ENCODE peak calls at places on chromosomes 2 and 18, in ten cellular contexts. Z is OCI-LY7; H is H9; A is stomach; C is cardiac muscle cell; J is upper lobe of left lung; B is heart right ventricle; I is CD8-positive, alpha-beta T cell; K is tibial artery; U is hepatocyte. R is an unnamed sample. For H3K4me1, the result is how much of the 10 kb centered on the place peaks cover.

GRCh38 chr18:49728542-49728941 is 84.8 kb downstream of the ACAA2 start:
- DNase-seq in Z (peak), H (peak), A (peak), C (peak), J (no peak), B (peak), I (no peak), K (no peak), U (peak), R (peak)

GRCh38 chr2:65566617-65567016 is 134.2 kb upstream of the SPRED2 start:
- DNase-seq in Z (no peak), H (no peak), A (no peak), C (no peak), J (no peak), B (no peak), I (no peak), K (no peak), U (no peak), R (no peak)

GRCh38 chr2:151030663-151031230 is 230.9 kb downstream of the RBM43 start:
- DNase-seq in Z (no peak), H (no peak), A (no peak), C (no peak), J (no peak), B (no peak), I (no peak), K (no peak), U (no peak), R (no peak)

GRCh38 chr2:189050110-189050712 is 76.0 kb downstream of the COL3A1 start:
- DNase-seq in Z (no peak), H (no peak), A (no peak), C (no peak), J (peak), B (no peak), I (no peak), K (no peak), U (no peak), R (no peak)

GRCh38 chr2:23673830-23674679 is 252.9 kb downstream of the ATAD2B start:
- DNase-seq in Z (peak), H (peak), A (no peak), C (peak), J (no peak), B (no peak), I (no peak), K (no peak), U (peak), R (no peak)

GRCh38 chr2:201860541-201861154 is 54.3 kb downstream of the CDK15 start:
- DNase-seq in Z (peak), H (peak), A (peak), C (peak), J (no peak), B (no peak), I (peak), K (peak), U (peak), R (no peak)

GRCh38 chr2:235614176-235614860 is 120.5 kb downstream of the AGAP1 start:
- DNase-seq in Z (no peak), H (no peak), A (no peak), C (no peak), J (no peak), B (no peak), I (no peak), K (peak), U (no peak), R (no peak)

GRCh38 chr2:144894612-144895300 is 374.8 kb upstream of the ZEB2 start:
- DNase-seq in Z (no peak), H (peak), A (no peak), C (no peak), J (no peak), B (no peak), I (no peak), K (no peak), U (no peak), R (no peak)

GRCh38 chr2:36800381-36800780 is 103.9 kb downstream of the VIT start:
- DNase-seq in Z (no peak), H (no peak), A (no peak), C (no peak), J (peak), B (no peak), I (peak), K (no peak), U (no peak), R (no peak)

GRCh38 chr2:85733121-85733960 is 20.4 kb upstream of the ATOH8 start:
- DNase-seq in Z (no peak), H (no peak), A (no peak), C (no peak), J (no peak), B (no peak), I (no peak), K (no peak), U (no peak), R (no peak)

GRCh38 chr2:233079953-233080835 is 20.1 kb downstream of the INPP5D start:
- DNase-seq in Z (no peak), H (no peak), A (no peak), C (no peak), J (no peak), B (no peak), I (no peak), K (no peak), U (no peak), R (no peak)

GRCh38 chr18:21857871-21858270 is 117.3 kb downstream of the MIB1 start:
- DNase-seq in Z (no peak), H (no peak), A (no peak), C (no peak), J (no peak), B (no peak), I (no peak), K (no peak), U (no peak), R (no peak)

GRCh38 chr2:219254590-219255219 is 987 bp upstream of the TUBA4A start:
- DNase-seq in Z (peak), H (no peak), A (no peak), C (no peak), J (no peak), B (no peak), I (no peak), K (no peak), U (no peak), R (no peak)

GRCh38 chr2:149715005-149715592 is 127.5 kb upstream of the MMADHC start:
- DNase-seq in Z (peak), H (peak), A (no peak), C (no peak), J (no peak), B (no peak), I (no peak), K (no peak), U (peak), R (no peak)

GRCh38 chr2:217801115-217801531 is 201.7 kb downstream of the TNS1 start:
- DNase-seq in Z (no peak), H (no peak), A (no peak), C (no peak), J (no peak), B (no peak), I (no peak), K (peak), U (no peak), R (peak)

GRCh38 chr2:46657042-46657504 is 177.7 kb downstream of the TMEM247 start:
- DNase-seq in Z (peak), H (no peak), A (no peak), C (peak), J (no peak), B (no peak), I (no peak), K (peak), U (peak), R (peak)

GRCh38 chr18:24497052-24497754 is 36.8 kb downstream of the HRH4 start:
- DNase-seq in Z (no peak), H (no peak), A (no peak), C (no peak), J (no peak), B (no peak), I (no peak), K (no peak), U (no peak), R (no peak)

GRCh38 chr18:31154186-31154585 is 8.5 kb downstream of the DSC1 start:
- DNase-seq in Z (no peak), H (no peak), A (no peak), C (no peak), J (no peak), B (no peak), I (no peak), K (no peak), U (no peak), R (no peak)

GRCh38 chr2:232320038-232320790 is 58.3 kb upstream of the ALPP start:
- DNase-seq in Z (no peak), H (no peak), A (peak), C (no peak), J (no peak), B (no peak), I (no peak), K (no peak), U (no peak), R (no peak)

GRCh38 chr2:239327536-239328305 is 73.1 kb downstream of the HDAC4 start:
- DNase-seq in Z (no peak), H (peak), A (no peak), C (no peak), J (no peak), B (no peak), I (no peak), K (no peak), U (no peak), R (peak)

GRCh38 chr2:209044307-209044706 is 379.5 kb upstream of the MAP2 start:
- DNase-seq in Z (no peak), H (no peak), A (no peak), C (no peak), J (no peak), B (no peak), I (no peak), K (no peak), U (no peak), R (no peak)

GRCh38 chr2:86634352-86634751 is 10.7 kb upstream of the RNF103 start:
- DNase-seq in Z (no peak), H (no peak), A (no peak), C (no peak), J (no peak), B (no peak), I (no peak), K (no peak), U (no peak), R (no peak)

GRCh38 chr2:73214120-73215035 is at the start of gene SMYD5:
- DNase-seq in Z (peak), H (peak), A (peak), C (peak), J (peak), B (peak), I (peak), K (peak), U (peak), R (peak)

GRCh38 chr2:55010149-55010591 is 40.1 kb downstream of the RTN4 start:
- DNase-seq in Z (peak), H (no peak), A (peak), C (no peak), J (no peak), B (no peak), I (peak), K (peak), U (peak), R (no peak)
- H3K4me1 ChIP-seq in Z (under half), H (under half), A (half or more), C (half or more), J (half or more), B (under half), I (half or more), K (half or more), U (half or more), R (under half)

DNA sequence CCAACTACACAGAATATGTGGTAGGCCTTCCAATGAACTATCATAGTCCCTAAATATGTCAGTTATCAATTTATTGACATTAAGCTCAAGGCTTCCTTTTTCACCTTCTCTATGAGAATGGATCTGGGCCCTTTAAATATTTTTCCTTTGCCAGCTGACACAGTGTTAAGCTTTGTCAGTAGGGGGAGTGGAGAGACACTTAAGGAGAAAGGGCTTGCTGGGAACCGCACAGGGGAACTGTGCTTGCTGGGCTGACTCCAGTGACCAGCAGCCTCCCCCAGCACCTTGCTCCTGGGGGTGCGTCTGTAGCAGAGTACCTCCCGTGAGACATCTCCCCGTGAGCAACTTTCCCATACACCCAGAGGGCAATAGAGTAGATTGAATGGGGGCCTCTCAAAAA is 6.5 kb upstream of the PTPN2 start:
- DNase-seq in Z (no peak), H (no peak), A (no peak), C (no peak), J (no peak), B (no peak), I (no peak), K (no peak), U (no peak), R (no peak)
- TF ChIP-seq CTCF in Z (peak), H (peak), A (no peak), C (peak), J (peak), B (peak), I (no peak), K (no peak), U (peak), R (no peak)

DNA sequence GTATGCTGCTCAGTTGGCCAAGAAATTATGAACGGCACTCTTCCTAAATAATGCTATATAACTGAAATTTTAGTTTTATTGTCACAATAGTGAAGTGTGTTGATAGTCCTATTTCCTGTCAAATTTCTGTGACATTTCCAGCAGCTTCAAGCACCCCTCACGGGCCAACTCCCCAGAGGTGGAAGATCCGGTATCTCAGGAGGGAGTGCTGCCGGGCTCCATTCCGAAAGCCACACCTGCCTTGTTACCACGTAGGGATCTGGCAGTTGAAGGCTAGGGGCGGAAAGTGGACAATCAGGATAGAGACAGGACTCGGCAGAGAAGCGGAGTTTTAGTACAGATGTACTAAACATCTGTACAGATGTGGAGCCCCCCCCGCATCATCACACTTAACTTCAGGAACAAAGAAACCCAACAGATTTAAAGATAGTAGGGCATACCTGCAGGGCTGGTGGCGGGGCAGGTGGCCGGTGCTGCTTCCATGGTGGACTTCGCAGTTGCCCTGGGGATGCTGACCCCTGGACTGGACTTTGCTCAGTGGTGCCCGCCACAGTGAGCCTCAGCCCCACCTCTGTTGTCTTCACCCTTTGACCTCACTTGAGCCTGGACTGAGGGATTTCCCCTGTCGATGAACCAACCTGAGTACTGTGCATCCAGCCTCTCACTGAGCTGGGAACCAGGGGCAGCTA is 22.3 kb downstream of the ASAP2 start:
- DNase-seq in Z (no peak), H (no peak), A (no peak), C (no peak), J (peak), B (no peak), I (no peak), K (no peak), U (no peak), R (no peak)
- H3K4me1 ChIP-seq in Z (under half), H (under half), A (under half), C (under half), J (half or more), B (under half), I (under half), K (half or more), U (under half), R (under half)

GRCh38 chr18:46372670-46373069 is 268.5 kb downstream of the HAUS1 start:
- DNase-seq in Z (no peak), H (no peak), A (no peak), C (no peak), J (no peak), B (no peak), I (no peak), K (no peak), U (no peak), R (no peak)

GRCh38 chr18:46374850-46375249 is 270.7 kb downstream of the HAUS1 start:
- DNase-seq in Z (no peak), H (no peak), A (peak), C (peak), J (peak), B (peak), I (no peak), K (no peak), U (peak), R (no peak)

GRCh38 chr18:46370898-46371297 is 266.7 kb downstream of the HAUS1 start:
- DNase-seq in Z (no peak), H (no peak), A (no peak), C (no peak), J (no peak), B (no peak), I (no peak), K (no peak), U (no peak), R (no peak)

GRCh38 chr18:46373131-46373530 is 268.9 kb downstream of the HAUS1 start:
- DNase-seq in Z (no peak), H (no peak), A (no peak), C (no peak), J (no peak), B (no peak), I (no peak), K (no peak), U (no peak), R (no peak)

DNA sequence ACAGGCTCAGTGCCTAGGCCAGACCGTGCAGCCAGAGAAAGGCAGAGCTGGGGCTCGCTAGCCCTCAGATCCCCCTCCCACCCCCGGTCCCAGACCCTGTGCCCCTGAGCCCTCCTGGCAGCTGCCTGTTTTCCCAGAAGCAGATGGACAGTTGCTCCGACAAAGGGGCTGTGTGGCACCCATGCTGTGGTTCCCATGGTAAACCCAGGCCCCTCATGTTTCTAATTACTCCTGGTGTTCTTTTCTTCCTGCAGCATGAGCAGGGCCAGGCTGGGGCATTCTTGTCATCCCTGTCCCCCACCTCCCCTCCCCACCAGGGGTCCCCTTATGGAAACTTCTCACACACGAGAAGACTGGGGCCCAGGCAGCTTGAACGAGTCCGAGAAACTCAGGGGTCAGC is 269.6 kb downstream of the HAUS1 start:
- DNase-seq in Z (no peak), H (no peak), A (no peak), C (no peak), J (no peak), B (no peak), I (no peak), K (no peak), U (no peak), R (no peak)
- TF ChIP-seq CTCF in Z (no peak), H (no peak), A (no peak), C (no peak), J (no peak), B (no peak), I (no peak), K (no peak), U (no peak), R (no peak)

GRCh38 chr2:60998628-60999545 is 18.6 kb upstream of the PEX13 start:
- DNase-seq in Z (peak), H (no peak), A (no peak), C (peak), J (no peak), B (no peak), I (no peak), K (no peak), U (peak), R (no peak)
- H3K4me1 ChIP-seq in Z (half or more), H (under half), A (under half), C (under half), J (under half), B (under half), I (under half), K (under half), U (under half), R (under half)

GRCh38 chr2:96233880-96234316 is 25.3 kb upstream of the STARD7 start:
- DNase-seq in Z (peak), H (no peak), A (no peak), C (no peak), J (no peak), B (no peak), I (no peak), K (no peak), U (no peak), R (no peak)
- TF ChIP-seq CTCF in Z (peak), H (no peak), A (no peak), C (no peak), J (no peak), B (no peak), I (no peak), K (no peak), U (no peak), R (no peak)

GRCh38 chr18:55859116-55859515 is 271.1 kb upstream of the TCF4 start:
- DNase-seq in Z (no peak), H (no peak), A (no peak), C (no peak), J (no peak), B (no peak), I (no peak), K (no peak), U (no peak), R (no peak)

GRCh38 chr18:55858661-55859111 is 270.7 kb upstream of the TCF4 start:
- DNase-seq in Z (no peak), H (no peak), A (no peak), C (no peak), J (no peak), B (no peak), I (no peak), K (no peak), U (no peak), R (no peak)

GRCh38 chr18:55862693-55863485 is 274.9 kb upstream of the TCF4 start:
- DNase-seq in Z (no peak), H (no peak), A (no peak), C (no peak), J (no peak), B (no peak), I (no peak), K (no peak), U (no peak), R (no peak)

GRCh38 chr18:55863876-55864275 is 275.9 kb upstream of the TCF4 start:
- DNase-seq in Z (no peak), H (no peak), A (no peak), C (no peak), J (no peak), B (no peak), I (no peak), K (no peak), U (peak), R (peak)

GRCh38 chr18:55861266-55861665 is 273.3 kb upstream of the TCF4 start:
- DNase-seq in Z (no peak), H (peak), A (no peak), C (no peak), J (no peak), B (no peak), I (no peak), K (no peak), U (peak), R (no peak)
- H3K4me1 ChIP-seq in Z (under half), H (under half), A (under half), C (under half), J (under half), B (under half), I (under half), K (under half), U (under half), R (under half)

R was measured in ovary.